ENCODE peak calls at places on chromosomes 2 and 18, in eight cellular contexts. S is mucosa of descending colon, A is bronchial epithelial cell, O is AG08396, G is HEK293T, T is NCI-H1694 treated with DMSO at 0.1 percent for 48 hours, L is psoas muscle, E is left cardiac atrium. D is an unnamed sample.
A peak's percentile ranks its signal among the peaks of the same experiment; 100 is the strongest.

GRCh38 chr2:11697103-11697871 is 27.3 kb upstream of the NTSR2 start:
- DNase-seq in S (no peak), A (peak; percentile 67), O (peak; percentile 36), G (no peak), T (peak; percentile 84), L (peak; percentile 80), E (peak; percentile 41), D (no peak)

GRCh38 chr2:45816273-45816672 is 164.8 kb downstream of the PRKCE start:
- DNase-seq in S (no peak), A (no peak), O (no peak), G (no peak), T (no peak), L (peak; percentile 32), E (peak; percentile 45), D (no peak)

GRCh38 chr2:47058061-47058931 is 96.8 kb downstream of the STPG4 start:
- DNase-seq in S (no peak), A (no peak), O (peak; percentile 46), G (no peak), T (peak; percentile 93), L (peak; percentile 62), E (no peak), D (no peak)

GRCh38 chr18:56148373-56148772 is 490.0 kb downstream of the TXNL1 start:
- DNase-seq in S (no peak), A (peak; percentile 88), O (peak; percentile 75), G (no peak), T (no peak), L (no peak), E (no peak), D (no peak)

GRCh38 chr18:61992923-61993322 is 100.1 kb upstream of the RNF152 start:
- DNase-seq in S (no peak), A (peak; percentile 67), O (peak; percentile 15), G (no peak), T (no peak), L (no peak), E (no peak), D (no peak)

GRCh38 chr18:51541230-51541629 is 343.7 kb upstream of the MEX3C start:
- DNase-seq in S (no peak), A (no peak), O (no peak), G (no peak), T (no peak), L (no peak), E (no peak), D (no peak)

GRCh38 chr2:180907731-180908130 is 72.7 kb upstream of the UBE2E3 start:
- DNase-seq in S (no peak), A (peak; percentile 65), O (peak; percentile 13), G (no peak), T (no peak), L (no peak), E (no peak), D (no peak)

GRCh38 chr2:81290846-81291245 is 986.3 kb upstream of the LRRTM1 start:
- DNase-seq in S (no peak), A (no peak), O (no peak), G (no peak), T (no peak), L (no peak), E (no peak), D (no peak)

GRCh38 chr2:190841707-190842505 is 38.7 kb upstream of the GLS start:
- DNase-seq in S (no peak), A (peak; percentile 43), O (peak; percentile 7), G (no peak), T (no peak), L (no peak), E (no peak), D (no peak)

GRCh38 chr2:19823507-19823906 is 78.3 kb downstream of the TTC32 start:
- DNase-seq in S (no peak), A (peak; percentile 10), O (no peak), G (no peak), T (no peak), L (no peak), E (no peak), D (no peak)

GRCh38 chr2:53422979-53423378 is 344.6 kb upstream of the CHAC2 start:
- DNase-seq in S (no peak), A (peak; percentile 39), O (peak; percentile 48), G (peak; percentile 49), T (peak; percentile 39), L (no peak), E (no peak), D (no peak)

GRCh38 chr2:135962401-135963138 is 22.9 kb downstream of the DARS1 start:
- DNase-seq in S (no peak), A (no peak), O (no peak), G (no peak), T (no peak), L (no peak), E (no peak), D (no peak)

GRCh38 chr18:78625895-78626294 is 353.7 kb upstream of the SALL3 start:
- DNase-seq in S (no peak), A (peak; percentile 1), O (no peak), G (no peak), T (no peak), L (no peak), E (no peak), D (no peak)

GRCh38 chr2:113890253-113891235 is 655 bp downstream of the ACTR3 start:
- DNase-seq in S (peak; percentile 81), A (peak; percentile 80), O (peak; percentile 29), G (peak; percentile 15), T (peak; percentile 47), L (peak; percentile 39), E (peak; percentile 59), D (peak; percentile 74)

GRCh38 chr2:53877556-53877955 is 17.8 kb upstream of the GPR75 start:
- DNase-seq in S (no peak), A (no peak), O (no peak), G (no peak), T (no peak), L (no peak), E (no peak), D (no peak)

GRCh38 chr2:45936623-45936979 is 285.1 kb downstream of the PRKCE start:
- DNase-seq in S (no peak), A (no peak), O (no peak), G (no peak), T (no peak), L (no peak), E (no peak), D (no peak)

GRCh38 chr18:51290864-51291263 is 93.4 kb upstream of the MEX3C start:
- DNase-seq in S (no peak), A (peak; percentile 62), O (no peak), G (no peak), T (no peak), L (no peak), E (no peak), D (no peak)

D was measured in immature natural killer cell.